ENCODE peak calls at places on chromosomes 7 and 10, in ten cellular contexts. O, L, D, U, B, X, E, M, J and C are unnamed samples.

GRCh38 chr10:22252286-22252800 is 34.5 kb upstream of the EBLN1 start:
- DNase-seq in M (no peak), X (peak), L (no peak), O (peak), D (no peak), U (peak), B (no peak), J (peak), E (peak), C (peak)

GRCh38 chr7:39228946-39229345 is 251.2 kb downstream of the POU6F2 start:
- DNase-seq in D (no peak), J (no peak), M (no peak), E (no peak), B (no peak), L (no peak), U (no peak), X (no peak), O (no peak), C (no peak)

GRCh38 chr7:81470084-81470723 is 299.6 kb downstream of the HGF start:
- DNase-seq in B (peak), D (peak), X (no peak), O (peak), L (peak), M (no peak), E (peak), J (peak), U (peak), C (peak)

GRCh38 chr7:67484244-67484751 is 487.7 kb downstream of the TYW1 start:
- DNase-seq in X (no peak), E (peak), L (no peak), M (no peak), B (peak), D (peak), U (no peak), O (peak), J (peak), C (peak)

GRCh38 chr10:73591578-73591902 is 398 bp upstream of the USP54 start:
- DNase-seq in E (no peak), D (no peak), L (no peak), J (no peak), M (no peak), B (no peak), O (no peak), X (no peak), U (no peak), C (no peak)

GRCh38 chr7:73871163-73872011 is 10.4 kb downstream of the TMEM270 start:
- DNase-seq in O (no peak), U (peak), X (no peak), M (no peak), D (no peak), B (no peak), E (no peak), J (no peak), L (no peak), C (no peak)

GRCh38 chr10:15472431-15473400 is 101.6 kb upstream of the FAM171A1 start:
- DNase-seq in B (no peak), U (no peak), D (no peak), L (no peak), J (no peak), E (no peak), M (no peak), X (no peak), O (no peak), C (no peak)

GRCh38 chr10:33706746-33707145 is 372.3 kb upstream of the NRP1 start:
- DNase-seq in O (no peak), L (no peak), U (no peak), X (no peak), B (no peak), E (no peak), M (no peak), J (no peak), D (no peak), C (no peak)

GRCh38 chr7:333399-333776 is 43.4 kb downstream of the FOXL3 start:
- DNase-seq in E (no peak), O (no peak), J (peak), B (no peak), M (no peak), X (no peak), D (peak), L (no peak), U (peak), C (no peak)

GRCh38 chr10:78231930-78232329 is 198.3 kb downstream of the RPS24 start:
- DNase-seq in J (no peak), X (no peak), B (no peak), L (no peak), D (no peak), E (no peak), O (no peak), U (no peak), M (no peak), C (no peak)

GRCh38 chr7:151735854-151736402 is 141.0 kb downstream of the PRKAG2 start:
- DNase-seq in E (no peak), M (no peak), L (no peak), B (no peak), O (no peak), X (no peak), D (no peak), U (peak), J (no peak), C (no peak)

GRCh38 chr7:128872394-128872824 is 9.8 kb downstream of the ATP6V1F start:
- DNase-seq in U (peak), B (no peak), J (no peak), D (no peak), X (no peak), O (no peak), M (no peak), L (no peak), E (no peak), C (no peak)

GRCh38 chr7:66883716-66884115 is 37.3 kb upstream of the TMEM248 start:
- DNase-seq in L (no peak), U (no peak), D (no peak), E (no peak), X (no peak), O (no peak), J (no peak), B (no peak), M (no peak), C (no peak)

GRCh38 chr7:94336009-94336408 is 58.7 kb upstream of the COL1A2 start:
- DNase-seq in B (no peak), E (no peak), X (no peak), D (no peak), L (no peak), U (no peak), J (no peak), O (no peak), M (no peak), C (no peak)